ENCODE peak calls at places on chromosomes 5 and 9, in six cellular contexts. Q is A549, F is K562, B is GM12878, G is endothelial cell of umbilical vein, X is HepG2. A is an unnamed sample.

GRCh38 chr9:125549465-125550215 is 157.4 kb downstream of the MAPKAP1 start:
- DNase-seq in Q (no peak), F (no peak), B (no peak), G (peak), X (peak), A (no peak)

GRCh38 chr5:140037012-140037411 is 6.1 kb downstream of the NRG2 start:
- DNase-seq in Q (no peak), F (no peak), B (no peak), G (no peak), X (no peak), A (no peak)

GRCh38 chr5:172802585-172803176 is 31.4 kb upstream of the ERGIC1 start:
- DNase-seq in Q (no peak), F (peak), B (no peak), G (peak), X (no peak), A (peak)

GRCh38 chr9:35814106-35814840 is 569 bp downstream of the HINT2 start:
- DNase-seq in Q (peak), F (no peak), B (no peak), G (peak), X (peak), A (peak)

GRCh38 chr5:142388696-142389095 is 63.9 kb upstream of the SPRY4 start:
- DNase-seq in Q (peak), F (no peak), B (no peak), G (no peak), X (peak), A (peak)

GRCh38 chr9:69180670-69181069 is 6.6 kb downstream of the TJP2 start:
- DNase-seq in Q (peak), F (peak), B (no peak), G (peak), X (peak), A (peak)

GRCh38 chr5:54159153-54159836 is 151.1 kb downstream of the ARL15 start:
- DNase-seq in Q (peak), F (peak), B (no peak), G (no peak), X (peak), A (peak)

GRCh38 chr9:19373527-19373926 is 6.5 kb downstream of the RPS6 start:
- DNase-seq in Q (no peak), F (no peak), B (no peak), G (no peak), X (no peak), A (peak)

GRCh38 chr5:136309376-136309775 is 56.0 kb downstream of the TRPC7 start:
- DNase-seq in Q (no peak), F (no peak), B (no peak), G (no peak), X (no peak), A (no peak)

GRCh38 chr5:151961557-151961956 is 36.9 kb upstream of the GLRA1 start:
- DNase-seq in Q (no peak), F (no peak), B (no peak), G (no peak), X (no peak), A (no peak)

GRCh38 chr9:76354221-76354620 is 40.0 kb downstream of the RFK start:
- DNase-seq in Q (no peak), F (no peak), B (no peak), G (no peak), X (no peak), A (no peak)

GRCh38 chr5:72185717-72186388 is 78.6 kb downstream of the MAP1B start:
- DNase-seq in Q (no peak), F (no peak), B (no peak), G (no peak), X (no peak), A (no peak)

GRCh38 chr9:107631788-107632187 is 142.2 kb upstream of the KLF4 start:
- DNase-seq in Q (no peak), F (no peak), B (no peak), G (no peak), X (no peak), A (no peak)

GRCh38 chr5:161483721-161484120 is 62.8 kb downstream of the GABRB2 start:
- DNase-seq in Q (no peak), F (no peak), B (no peak), G (no peak), X (no peak), A (no peak)

GRCh38 chr9:95764920-95765319 is 110.6 kb upstream of the ERCC6L2 start:
- DNase-seq in Q (no peak), F (no peak), B (no peak), G (no peak), X (no peak), A (no peak)

GRCh38 chr9:87301381-87301780 is 196.3 kb upstream of the DAPK1 start:
- DNase-seq in Q (no peak), F (no peak), B (no peak), G (no peak), X (no peak), A (no peak)

GRCh38 chr5:173324115-173325001 is 3.9 kb downstream of the STC2 start:
- DNase-seq in Q (no peak), F (peak), B (no peak), G (peak), X (no peak), A (no peak)

GRCh38 chr5:129053438-129053837 is 41.1 kb upstream of the ISOC1 start:
- DNase-seq in Q (no peak), F (no peak), B (no peak), G (no peak), X (no peak), A (no peak)
- TF ChIP-seq MAX in Q (no peak), F (no peak), B (no peak), G (no peak), X (no peak), A (no peak)

GRCh38 chr9:136120438-136120844 is 1.8 kb upstream of the TMEM250 start:
- DNase-seq in Q (no peak), F (no peak), B (no peak), G (no peak), X (no peak), A (no peak)
- TF ChIP-seq POLR2A in Q (no peak), F (no peak), B (no peak), G (no peak), X (no peak), A (no peak)

GRCh38 chr5:137627730-137628129 is 108.2 kb downstream of the KLHL3 start:
- DNase-seq in Q (no peak), F (no peak), B (no peak), G (no peak), X (no peak), A (no peak)

GRCh38 chr5:137621861-137622823 is 113.7 kb downstream of the KLHL3 start:
- DNase-seq in Q (no peak), F (no peak), B (no peak), G (no peak), X (no peak), A (no peak)

GRCh38 chr5:137622850-137623249 is 113.0 kb downstream of the KLHL3 start:
- DNase-seq in Q (peak), F (no peak), B (peak), G (no peak), X (peak), A (peak)

GRCh38 chr5:137627293-137627692 is 108.6 kb downstream of the KLHL3 start:
- DNase-seq in Q (no peak), F (no peak), B (no peak), G (no peak), X (no peak), A (no peak)

DNA sequence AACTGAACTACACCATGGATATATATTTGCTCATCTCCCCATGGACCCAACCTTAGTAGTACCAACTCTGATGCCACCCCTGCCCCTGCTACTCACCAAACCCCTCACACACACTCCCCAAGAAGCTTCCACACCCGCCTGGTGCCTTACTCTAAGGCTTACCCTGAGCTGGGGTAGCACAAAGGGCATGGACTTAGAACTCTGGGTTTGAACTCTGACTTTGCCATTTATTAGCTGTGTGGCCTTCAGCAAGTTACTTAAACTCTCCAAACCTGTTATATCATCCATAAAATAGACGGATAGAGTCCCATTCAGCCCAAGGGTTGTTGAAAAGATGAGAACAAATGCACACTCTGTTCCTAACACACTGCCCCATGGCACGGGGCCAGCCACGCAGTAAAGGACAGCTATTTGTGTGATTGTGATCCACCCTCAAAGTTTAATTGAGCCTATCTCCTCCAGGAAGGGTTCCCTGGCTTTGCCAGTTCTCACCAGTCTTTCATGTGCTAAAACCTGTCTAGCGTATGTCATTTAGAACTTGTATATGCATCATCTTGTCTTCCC is 111.0 kb downstream of the KLHL3 start:
- DNase-seq in Q (no peak), F (no peak), B (no peak), G (no peak), X (no peak), A (no peak)
- TF ChIP-seq MYC in Q (no peak), F (no peak), B (no peak), G (no peak), X (no peak), A (no peak)

DNA sequence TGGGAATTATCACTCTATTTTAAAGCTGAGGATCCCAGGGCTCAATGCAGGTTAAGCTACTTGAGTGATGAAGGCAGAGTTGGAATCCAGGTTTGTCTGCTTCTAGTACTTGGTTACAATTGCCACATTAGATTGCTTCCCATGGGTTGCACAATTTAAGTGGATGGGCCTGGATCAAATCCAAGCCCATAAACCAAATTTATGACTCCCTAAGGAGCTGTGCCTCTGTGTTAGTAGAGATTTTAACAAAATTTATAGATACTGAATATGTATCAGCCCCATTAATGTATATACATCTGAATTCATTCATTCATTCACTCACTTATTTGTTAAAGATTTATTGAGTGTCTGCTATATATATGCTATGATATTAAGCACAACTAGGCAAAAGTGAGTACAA is 332.3 kb upstream of the KLF9 start:
- DNase-seq in Q (no peak), F (no peak), B (no peak), G (no peak), X (no peak), A (no peak)
- TF ChIP-seq MAX in Q (no peak), F (no peak), B (no peak), G (no peak), X (no peak), A (no peak)

GRCh38 chr5:38870595-38870994 is 24.8 kb downstream of the OSMR start:
- DNase-seq in Q (no peak), F (no peak), B (no peak), G (no peak), X (no peak), A (no peak)
- TF ChIP-seq POLR2A in Q (no peak), F (no peak), B (no peak), G (no peak), X (no peak), A (no peak)

GRCh38 chr5:134088994-134089560 is 25.4 kb upstream of the TCF7 start:
- DNase-seq in Q (no peak), F (no peak), B (no peak), G (no peak), X (no peak), A (no peak)

GRCh38 chr5:134090482-134090881 is 24.0 kb upstream of the TCF7 start:
- DNase-seq in Q (no peak), F (no peak), B (no peak), G (no peak), X (no peak), A (no peak)

GRCh38 chr5:134093351-134093750 is 21.1 kb upstream of the TCF7 start:
- DNase-seq in Q (no peak), F (no peak), B (no peak), G (no peak), X (no peak), A (no peak)

GRCh38 chr5:134092875-134093274 is 21.6 kb upstream of the TCF7 start:
- DNase-seq in Q (peak), F (no peak), B (no peak), G (no peak), X (no peak), A (no peak)

GRCh38 chr5:134091626-134092121 is 22.8 kb upstream of the TCF7 start:
- DNase-seq in Q (no peak), F (no peak), B (no peak), G (no peak), X (peak), A (no peak)
- TF ChIP-seq MYC in Q (no peak), F (no peak), B (no peak), G (no peak), X (peak), A (no peak)

GRCh38 chr5:19886123-19886921 is 101.7 kb downstream of the CDH18 start:
- DNase-seq in Q (no peak), F (no peak), B (no peak), G (no peak), X (no peak), A (no peak)
- TF ChIP-seq MAX in Q (no peak), F (no peak), B (no peak), G (no peak), X (no peak), A (no peak)

A was measured in NB4.